ENCODE peak calls at places on chromosomes 5 and 9, in nine cellular contexts. K is GM23338, P is Panc1, N is OCI-LY7, I is cardiac fibroblast, Y is astrocyte, R is transverse colon, W is psoas muscle, B is mammary epithelial cell. S is an unnamed sample.

GRCh38 chr5:158058208-158058607 is 199.3 kb upstream of the CLINT1 start:
- DNase-seq in B (peak; percentile 53), I (no peak), Y (no peak), R (no peak), P (no peak), W (no peak), N (no peak), K (no peak), S (no peak)

GRCh38 chr5:180471866-180472265 is 22.3 kb upstream of the CNOT6 start:
- DNase-seq in I (no peak), R (no peak), P (no peak), Y (no peak), B (no peak), K (no peak), W (no peak), N (no peak), S (no peak)

GRCh38 chr5:124309241-124309977 is 437.0 kb downstream of the ZNF608 start:
- DNase-seq in I (no peak), Y (no peak), R (no peak), P (no peak), N (no peak), K (peak; percentile 61), W (no peak), B (no peak), S (no peak)

GRCh38 chr9:132878695-132879064 is at the start of gene SPACA9:
- DNase-seq in B (peak; percentile 15), W (peak; percentile 72), N (peak; percentile 13), P (no peak), I (peak; percentile 73), Y (peak; percentile 17), R (peak; percentile 72), K (peak; percentile 77), S (no peak)

GRCh38 chr9:34993502-34994428 is 4.2 kb downstream of the DNAJB5 start:
- DNase-seq in K (peak; percentile 59), Y (peak; percentile 73), P (no peak), R (peak; percentile 52), N (no peak), B (no peak), I (peak; percentile 90), W (peak; percentile 86), S (peak; percentile 36)

GRCh38 chr5:97838214-97838613 is 655.2 kb upstream of the RIOK2 start:
- DNase-seq in K (no peak), N (no peak), B (peak; percentile 90), W (no peak), I (peak; percentile 93), P (peak; percentile 81), Y (peak; percentile 98), R (no peak), S (peak; percentile 74)

GRCh38 chr5:6632324-6632930 is 417 bp downstream of the NSUN2 start:
- DNase-seq in R (no peak), N (peak; percentile 38), W (no peak), B (no peak), Y (no peak), P (no peak), I (peak; percentile 28), K (peak; percentile 59), S (no peak)

GRCh38 chr5:103473725-103474124 is 88.9 kb downstream of the NUDT12 start:
- DNase-seq in Y (no peak), W (no peak), K (no peak), R (no peak), I (peak; percentile 70), N (no peak), P (no peak), B (no peak), S (no peak)

GRCh38 chr9:130263601-130264413 is 1.8 kb upstream of the HMCN2 start:
- DNase-seq in K (no peak), W (no peak), B (no peak), N (no peak), P (no peak), Y (peak; percentile 18), R (no peak), I (peak; percentile 8), S (no peak)

GRCh38 chr5:39200081-39200480 is 19.3 kb downstream of the FYB1 start:
- DNase-seq in N (no peak), B (no peak), I (no peak), K (no peak), Y (no peak), P (no peak), R (no peak), W (no peak), S (no peak)

GRCh38 chr9:129415031-129415953 is 205.6 kb downstream of the C9orf50 start:
- DNase-seq in N (no peak), I (no peak), P (no peak), B (no peak), R (no peak), W (no peak), Y (no peak), K (no peak), S (no peak)

GRCh38 chr9:92974161-92974661 is 26.9 kb downstream of the FGD3 start:
- DNase-seq in Y (no peak), I (no peak), P (no peak), K (no peak), R (no peak), B (no peak), N (no peak), W (no peak), S (no peak)
- H3K4me3 ChIP-seq in Y (no peak overlapping the region), I (no peak overlapping the region), P (no peak overlapping the region), K (no peak overlapping the region), R (no peak overlapping the region), B (no peak overlapping the region), N (no peak overlapping the region), W (no peak overlapping the region), S (no peak overlapping the region)

GRCh38 chr5:177509991-177510566 is 453 bp upstream of the DOK3 start:
- DNase-seq in P (no peak), K (no peak), R (no peak), Y (no peak), W (no peak), I (no peak), B (no peak), N (peak; percentile 93), S (no peak)
- TF ChIP-seq CTCF in P (no peak), K (no peak), R (no peak), Y (no peak), W (no peak), I (no peak), B (no peak), N (peak; percentile 74), S (no peak)

DNA sequence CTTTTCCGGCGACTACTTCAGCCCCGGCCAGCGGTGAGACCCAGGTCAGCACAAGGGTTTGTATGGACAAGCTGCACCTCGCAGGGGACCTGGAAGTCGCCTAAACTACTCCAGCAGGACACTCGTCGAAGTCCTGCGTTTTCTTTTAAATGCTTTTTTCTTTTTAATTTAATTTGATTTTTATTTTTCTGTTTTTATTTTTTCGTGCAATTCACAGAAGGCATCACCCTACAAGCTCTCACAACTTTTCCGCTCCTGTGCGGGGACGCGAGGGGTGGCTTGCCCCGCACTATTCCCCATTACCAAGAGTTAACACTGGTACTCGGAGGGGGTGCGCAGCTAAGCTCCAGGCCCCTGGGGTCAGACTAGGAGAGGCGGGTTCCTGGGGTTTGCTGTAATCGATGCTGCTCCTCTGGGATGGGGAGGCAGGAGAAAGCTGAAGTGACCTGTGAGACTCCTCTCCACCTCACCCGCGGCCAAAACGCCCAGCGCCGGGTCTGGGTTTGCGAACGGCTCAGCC is 1.3 kb downstream of the EDIL3 start:
- DNase-seq in K (no peak), Y (no peak), N (no peak), I (no peak), W (no peak), B (no peak), P (no peak), R (no peak), S (no peak)
- H3K4me3 ChIP-seq in K (peak overlapping the region; percentile 84), Y (peak overlapping the region; percentile 76), N (no peak overlapping the region), I (peak overlapping the region; percentile 74), W (peak overlapping the region; percentile 52), B (peak overlapping the region; percentile 54), P (peak overlapping the region; percentile 55), R (peak overlapping the region; percentile 58), S (peak overlapping the region; percentile 91)

DNA sequence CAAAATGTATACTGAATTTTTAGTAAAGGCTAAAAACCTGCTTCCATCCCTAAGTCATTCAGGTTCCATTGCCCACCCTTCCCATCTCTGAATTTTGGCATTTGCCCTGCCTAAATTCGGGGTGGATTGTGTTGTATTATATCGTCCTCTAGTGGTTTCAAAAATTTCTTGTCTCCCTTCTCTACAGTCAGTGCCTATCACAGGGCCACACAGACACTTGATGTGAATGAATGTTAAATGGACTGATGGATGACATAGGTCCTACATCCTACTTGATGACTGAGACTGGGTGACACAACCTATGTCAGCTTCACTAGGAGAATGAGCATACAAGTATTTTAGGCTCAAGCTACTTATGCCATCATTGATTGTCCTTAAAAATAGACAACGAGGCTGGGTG is 45.6 kb upstream of the SLC30A5 start:
- DNase-seq in B (no peak), I (no peak), K (peak; percentile 56), N (peak; percentile 22), R (no peak), W (no peak), P (no peak), Y (no peak), S (no peak)
- TF ChIP-seq CTCF in B (peak; percentile 29), I (peak; percentile 45), K (peak; percentile 63), N (peak; percentile 75), R (no peak), W (no peak), P (peak; percentile 78), Y (peak; percentile 10), S (peak; percentile 8)

DNA sequence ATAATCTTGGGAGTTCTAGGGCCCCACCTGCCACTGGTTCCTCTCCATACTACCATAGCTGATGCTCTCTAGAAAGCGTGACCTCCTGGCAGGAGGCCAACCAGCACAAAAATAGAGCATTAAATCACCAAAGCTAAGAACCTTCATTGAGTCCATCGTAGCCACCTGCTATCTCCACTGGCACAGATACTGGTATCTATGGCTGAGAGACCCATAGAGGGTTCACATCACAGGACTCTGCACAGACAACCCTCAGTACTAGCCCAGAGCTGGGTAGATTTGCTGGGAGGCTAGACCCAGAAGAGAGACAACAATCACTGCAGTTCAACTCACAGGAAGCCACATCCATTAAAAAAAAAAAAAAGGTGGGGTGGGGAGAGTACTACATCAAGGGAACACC is 509.1 kb downstream of the DTWD2 start:
- DNase-seq in P (no peak), W (no peak), B (no peak), K (no peak), Y (no peak), N (no peak), I (no peak), R (no peak), S (no peak)
- H3K4me3 ChIP-seq in P (no peak overlapping the region), W (no peak overlapping the region), B (no peak overlapping the region), K (no peak overlapping the region), Y (no peak overlapping the region), N (no peak overlapping the region), I (no peak overlapping the region), R (no peak overlapping the region), S (no peak overlapping the region)

GRCh38 chr5:132293992-132294727 is at the start of gene SLC22A4:
- DNase-seq in Y (peak; percentile 89), P (peak; percentile 68), B (peak; percentile 91), N (no peak), K (peak; percentile 89), I (peak; percentile 97), R (peak; percentile 90), W (peak; percentile 95), S (peak; percentile 61)
- TF ChIP-seq CTCF in Y (no peak), P (no peak), B (no peak), N (no peak), K (no peak), I (no peak), R (no peak), W (no peak), S (no peak)